ENCODE peak calls at places on chromosomes 5 and 9, in ten cellular contexts. L, G, O, W, U, Z, N, M, V and C are unnamed samples.

GRCh38 chr9:127181315-127181580 is 58.8 kb upstream of the ANGPTL2 start:
- DNase-seq in L (no peak), G (no peak), O (no peak), W (no peak), U (no peak), Z (peak; percentile 52), N (peak; percentile 10), M (no peak), V (no peak), C (no peak)

GRCh38 chr5:22372376-22372775 is 480.8 kb downstream of the CDH12 start:
- DNase-seq in L (peak; percentile 8), G (no peak), O (no peak), W (no peak), U (no peak), Z (peak; percentile 26), N (peak; percentile 66), M (no peak), V (peak; percentile 9), C (no peak)

GRCh38 chr5:77339491-77339890 is 129.0 kb downstream of the PDE8B start:
- DNase-seq in L (no peak), G (no peak), O (no peak), W (no peak), U (no peak), Z (no peak), N (no peak), M (no peak), V (no peak), C (no peak)

GRCh38 chr5:138985256-138985655 is 110.1 kb upstream of the LRRTM2 start:
- DNase-seq in L (no peak), G (no peak), O (no peak), W (no peak), U (no peak), Z (no peak), N (no peak), M (no peak), V (no peak), C (no peak)

GRCh38 chr9:86300701-86301100 is 18.4 kb upstream of the ISCA1 start:
- DNase-seq in L (no peak), G (no peak), O (no peak), W (no peak), U (no peak), Z (no peak), N (no peak), M (no peak), V (no peak), C (no peak)

GRCh38 chr5:172707285-172708182 is 63.5 kb downstream of the DUSP1 start:
- DNase-seq in L (peak; percentile 79), G (no peak), O (no peak), W (no peak), U (no peak), Z (peak; percentile 72), N (peak; percentile 73), M (peak; percentile 48), V (peak; percentile 56), C (no peak)

GRCh38 chr9:111919875-111920274 is 23.3 kb downstream of the UGCG start:
- DNase-seq in L (no peak), G (no peak), O (no peak), W (no peak), U (no peak), Z (no peak), N (no peak), M (no peak), V (no peak), C (no peak)

GRCh38 chr5:164054461-164054860 is 549.0 kb downstream of the MAT2B start:
- DNase-seq in L (no peak), G (no peak), O (no peak), W (no peak), U (no peak), Z (no peak), N (no peak), M (no peak), V (no peak), C (no peak)

GRCh38 chr9:4515958-4516375 is 25.7 kb downstream of the SLC1A1 start:
- DNase-seq in L (peak; percentile 43), G (no peak), O (no peak), W (no peak), U (no peak), Z (no peak), N (no peak), M (no peak), V (no peak), C (no peak)

GRCh38 chr5:133334796-133335639 is 277.3 kb downstream of the FSTL4 start:
- DNase-seq in L (no peak), G (no peak), O (no peak), W (no peak), U (no peak), Z (peak; percentile 66), N (no peak), M (no peak), V (no peak), C (no peak)

GRCh38 chr5:93722588-93722987 is 18.8 kb downstream of the POU5F2 start:
- DNase-seq in L (no peak), G (no peak), O (no peak), W (no peak), U (no peak), Z (no peak), N (no peak), M (no peak), V (no peak), C (no peak)

GRCh38 chr9:129584136-129584535 is 36.8 kb downstream of the C9orf50 start:
- DNase-seq in L (peak; percentile 92), G (no peak), O (no peak), W (no peak), U (no peak), Z (no peak), N (peak; percentile 68), M (peak; percentile 49), V (peak; percentile 64), C (no peak)

GRCh38 chr5:170252710-170253350 is 20.0 kb downstream of the C5orf58 start:
- DNase-seq in L (no peak), G (no peak), O (no peak), W (no peak), U (no peak), Z (no peak), N (no peak), M (peak; percentile 26), V (no peak), C (no peak)

GRCh38 chr9:23537192-23538059 is 288.6 kb downstream of the ELAVL2 start:
- DNase-seq in L (no peak), G (no peak), O (no peak), W (no peak), U (no peak), Z (no peak), N (no peak), M (no peak), V (no peak), C (no peak)

GRCh38 chr9:75892168-75892901 is 1.9 kb downstream of the PCSK5 start:
- DNase-seq in L (no peak), G (no peak), O (peak; percentile 84), W (no peak), U (no peak), Z (no peak), N (no peak), M (peak; percentile 24), V (peak; percentile 63), C (peak; percentile 16)

GRCh38 chr9:23829580-23830458 is 3.8 kb upstream of the ELAVL2 start:
- DNase-seq in L (peak; percentile 28), G (no peak), O (no peak), W (no peak), U (no peak), Z (no peak), N (no peak), M (peak; percentile 59), V (peak; percentile 38), C (no peak)

DNA sequence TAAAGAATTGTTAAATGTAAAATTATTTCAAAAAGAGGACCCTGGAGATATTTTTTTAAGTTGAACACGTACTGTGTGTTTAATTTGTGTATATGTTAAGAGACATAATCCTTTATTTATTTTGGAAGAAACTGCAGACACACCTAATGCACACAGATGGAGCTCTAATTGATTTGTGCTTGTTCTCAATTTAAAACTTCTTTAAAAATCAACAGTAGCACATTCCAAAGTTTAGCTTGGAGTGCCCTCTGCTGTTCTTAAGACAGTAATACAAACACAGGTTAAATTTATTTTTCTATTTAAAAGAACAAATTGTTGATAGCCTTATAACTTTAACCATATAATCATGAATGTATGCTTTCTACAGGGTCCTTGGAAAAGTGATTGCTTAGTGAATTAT is 277.6 kb upstream of the ADAMTS16 start:
- DNase-seq in L (peak; percentile 65), G (no peak), O (no peak), W (no peak), U (no peak), Z (no peak), N (no peak), M (no peak), V (peak; percentile 14), C (no peak)
- TF ChIP-seq CTCF in L (peak; percentile 50), G (no peak), O (no peak), W (peak; percentile 74), U (no peak), Z (peak; percentile 55), N (peak; percentile 50), M (peak; percentile 52), V (peak; percentile 63), C (peak; percentile 83)

DNA sequence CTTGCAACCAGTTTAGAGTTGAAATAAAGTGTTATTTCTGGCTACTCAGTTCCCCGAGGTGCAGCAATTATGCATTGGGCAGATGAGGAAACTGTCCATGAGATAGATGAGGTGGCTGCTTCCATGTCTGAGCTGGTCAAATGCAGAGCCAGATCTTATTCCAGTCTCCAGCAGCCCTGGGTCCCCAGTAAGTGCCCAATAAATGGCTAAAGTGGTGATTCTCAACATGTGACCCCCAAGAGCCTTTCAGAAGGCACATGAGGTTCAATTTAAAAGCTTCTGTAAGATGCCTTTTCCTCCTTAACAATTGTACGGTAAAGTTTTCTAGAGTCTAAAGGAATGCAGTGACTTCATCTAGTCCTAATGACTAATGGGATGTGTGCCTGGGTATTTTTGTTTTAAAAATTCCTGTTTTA is 17.5 kb downstream of the ATOX1 start:
- DNase-seq in L (peak; percentile 62), G (no peak), O (no peak), W (no peak), U (no peak), Z (no peak), N (no peak), M (no peak), V (peak; percentile 62), C (no peak)
- TF ChIP-seq CTCF in L (no peak), G (no peak), O (no peak), W (peak; percentile 11), U (no peak), Z (no peak), N (no peak), M (peak; percentile 32), V (no peak), C (no peak)

GRCh38 chr5:36932056-36932455 is 55.5 kb downstream of the NIPBL start:
- DNase-seq in L (no peak), G (no peak), O (no peak), W (no peak), U (no peak), Z (no peak), N (no peak), M (no peak), V (no peak), C (no peak)
- TF ChIP-seq CTCF in L (no peak), G (no peak), O (no peak), W (no peak), U (no peak), Z (no peak), N (no peak), M (no peak), V (no peak), C (no peak)

DNA sequence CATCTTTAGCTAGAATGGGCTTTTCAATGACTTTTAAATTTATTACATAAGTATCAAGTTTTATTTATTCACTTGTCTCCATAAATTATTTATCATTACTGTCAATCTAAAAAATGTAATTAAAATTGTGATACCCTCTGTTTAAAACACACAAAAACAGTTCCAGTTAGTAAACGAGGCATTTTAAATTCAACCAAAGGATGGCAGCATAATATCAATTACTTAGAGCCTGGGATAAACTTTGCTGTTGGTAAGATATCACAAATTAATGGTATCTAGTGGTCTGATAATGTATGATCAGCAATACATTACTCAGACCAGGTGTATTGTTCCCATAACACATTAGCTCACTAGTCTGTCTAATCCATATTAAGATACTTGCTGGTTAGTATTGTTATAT is 9.6 kb upstream of the IFNE start:
- DNase-seq in L (peak; percentile 23), G (no peak), O (no peak), W (no peak), U (no peak), Z (no peak), N (no peak), M (no peak), V (no peak), C (no peak)
- TF ChIP-seq CTCF in L (peak; percentile 21), G (no peak), O (no peak), W (peak; percentile 58), U (no peak), Z (no peak), N (no peak), M (no peak), V (no peak), C (no peak)